ENCODE peak calls at places on chromosomes 7 and 10, in five cellular contexts. X is neural progenitor cell, Y is cardiac muscle cell, C is astrocyte of the spinal cord, T is breast epithelium. N is an unnamed sample.

GRCh38 chr7:129790136-129790535 is 162.6 kb downstream of the UBE2H start:
- DNase-seq in Y (no peak), X (no peak), C (no peak), T (no peak), N (no peak)

GRCh38 chr10:71314028-71314693 is 4.9 kb upstream of the SLC29A3 start:
- DNase-seq in X (peak; percentile 82), T (no peak), Y (peak; percentile 74), C (peak; percentile 19), N (peak; percentile 28)

GRCh38 chr7:140650367-140650766 is 9.8 kb upstream of the DENND2A start:
- DNase-seq in Y (no peak), T (no peak), X (no peak), C (no peak), N (no peak)

GRCh38 chr10:118568327-118568848 is 27.1 kb downstream of the PRLHR start:
- DNase-seq in T (no peak), C (peak; percentile 60), X (peak; percentile 76), Y (peak; percentile 75), N (peak; percentile 34)

GRCh38 chr7:105849122-105849855 is 27.1 kb downstream of the ATXN7L1 start:
- DNase-seq in Y (peak; percentile 12), C (no peak), T (no peak), X (no peak), N (no peak)

GRCh38 chr10:89369142-89370105 is 8.4 kb upstream of the IFIT1B start:
- DNase-seq in X (peak; percentile 29), C (peak; percentile 68), Y (peak; percentile 71), T (no peak), N (no peak)

GRCh38 chr7:139118234-139118802 is 8.8 kb upstream of the ZC3HAV1 start:
- DNase-seq in C (peak; percentile 41), Y (peak; percentile 41), T (no peak), X (no peak), N (no peak)

GRCh38 chr7:50207682-50208255 is 96.7 kb upstream of the IKZF1 start:
- DNase-seq in C (no peak), Y (no peak), X (no peak), T (no peak), N (no peak)

GRCh38 chr7:9937944-9938631 is 1035.6 kb upstream of the PHF14 start:
- DNase-seq in Y (peak; percentile 80), X (no peak), T (no peak), C (peak; percentile 79), N (no peak)

GRCh38 chr10:96834121-96834520 is 2.0 kb downstream of the LCOR start:
- DNase-seq in T (no peak), X (no peak), Y (no peak), C (peak; percentile 12), N (no peak)

GRCh38 chr7:19610194-19610943 is 98.5 kb downstream of the POLR1F start:
- DNase-seq in T (no peak), C (no peak), Y (peak; percentile 7), X (no peak), N (no peak)

GRCh38 chr10:43985941-43986340 is 337.3 kb upstream of the ZNF32 start:
- DNase-seq in T (no peak), C (no peak), Y (no peak), X (no peak), N (no peak)

GRCh38 chr7:11077816-11078215 is 104.1 kb downstream of the PHF14 start:
- DNase-seq in Y (no peak), T (no peak), C (no peak), X (no peak), N (no peak)

GRCh38 chr10:86757110-86757790 is 831 bp downstream of the BMPR1A start:
- DNase-seq in T (no peak), C (peak; percentile 67), X (peak; percentile 61), Y (peak; percentile 71), N (peak; percentile 34)

GRCh38 chr10:88028654-88029053 is 165.2 kb downstream of the PTEN start:
- DNase-seq in X (no peak), T (no peak), C (no peak), Y (no peak), N (no peak)

GRCh38 chr10:69974551-69975155 is 78.0 kb upstream of the MACROH2A2 start:
- DNase-seq in Y (no peak), T (no peak), C (peak; percentile 63), X (no peak), N (no peak)

GRCh38 chr7:3244241-3244814 is 56.7 kb upstream of the SDK1 start:
- DNase-seq in Y (peak; percentile 30), C (peak; percentile 87), X (no peak), T (no peak), N (no peak)

GRCh38 chr10:69348824-69349541 is 67.7 kb downstream of the TACR2 start:
- DNase-seq in T (no peak), Y (peak; percentile 90), C (peak; percentile 92), X (no peak), N (no peak)

GRCh38 chr10:74056081-74056818 is 58.3 kb downstream of the VCL start:
- DNase-seq in C (peak; percentile 70), X (no peak), Y (peak; percentile 79), T (no peak), N (no peak)

GRCh38 chr10:97743169-97743945 is 6.4 kb downstream of the ZFYVE27 start:
- DNase-seq in Y (no peak), C (no peak), T (no peak), X (no peak), N (no peak)

GRCh38 chr10:121800146-121800545 is 127.7 kb downstream of the ATE1 start:
- DNase-seq in C (no peak), T (no peak), X (no peak), Y (no peak), N (no peak)

GRCh38 chr7:27143950-27144798 is 693 bp upstream of the HOXA5 start:
- DNase-seq in T (no peak), X (no peak), C (peak; percentile 74), Y (no peak), N (no peak)
- TF ChIP-seq CTCF in T (no peak), X (no peak), C (no peak), Y (no peak), N (no peak)

DNA sequence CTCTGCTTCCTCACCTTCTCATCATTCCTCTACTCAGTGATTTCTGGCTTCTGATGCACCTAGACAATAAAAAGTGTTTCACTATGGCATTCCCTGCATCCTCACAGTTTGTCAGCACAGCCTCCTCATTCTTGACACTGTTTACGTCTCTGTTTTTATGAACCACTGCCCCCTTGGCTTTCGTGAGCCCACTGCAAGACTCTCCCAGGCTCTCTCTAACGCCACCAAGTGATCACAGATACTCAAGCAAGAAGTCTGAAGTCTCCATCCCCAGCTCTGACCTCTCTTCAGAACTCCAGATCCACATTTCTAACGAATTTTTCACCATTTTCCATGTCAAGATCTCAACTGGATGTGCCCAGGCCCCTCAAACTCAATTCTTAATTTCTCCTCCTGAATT is 8.9 kb downstream of the SLC16A9 start:
- DNase-seq in T (no peak), C (no peak), Y (no peak), X (peak; percentile 68), N (no peak)
- TF ChIP-seq CTCF in T (no peak), C (no peak), Y (no peak), X (peak; percentile 56), N (no peak)

DNA sequence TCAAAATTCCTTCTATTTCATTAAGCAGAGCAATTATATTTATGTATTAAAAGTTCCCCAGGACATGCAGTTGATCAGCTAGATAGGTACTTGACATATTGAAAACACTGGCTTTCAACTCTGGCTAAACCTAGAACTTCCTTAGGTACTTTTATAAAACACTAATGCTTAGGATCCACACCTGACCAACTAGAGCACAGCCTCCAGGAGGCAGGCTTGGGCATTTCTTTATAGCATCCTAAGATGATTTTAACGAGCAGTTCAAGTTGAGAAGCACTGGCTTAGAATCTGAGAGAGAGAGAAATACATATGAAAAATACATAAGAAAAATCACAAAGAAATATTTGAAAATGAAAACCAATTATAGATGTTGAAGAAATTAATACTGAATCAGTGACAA is 20.8 kb downstream of the SLC26A5 start:
- DNase-seq in C (no peak), Y (no peak), X (no peak), T (no peak), N (no peak)
- TF ChIP-seq CTCF in C (no peak), Y (no peak), X (no peak), T (no peak), N (no peak)

GRCh38 chr7:99383791-99384370 is 9.4 kb downstream of the ARPC1B start:
- DNase-seq in Y (no peak), X (no peak), T (no peak), C (no peak), N (no peak)

GRCh38 chr7:99387912-99388311 is 13.4 kb downstream of the ARPC1B start:
- DNase-seq in C (no peak), T (no peak), Y (no peak), X (no peak), N (no peak)

GRCh38 chr7:99384523-99384922 is 10.0 kb downstream of the ARPC1B start:
- DNase-seq in Y (no peak), T (no peak), X (no peak), C (no peak), N (no peak)

GRCh38 chr7:99385564-99385963 is 11.0 kb downstream of the ARPC1B start:
- DNase-seq in C (no peak), Y (no peak), X (no peak), T (no peak), N (no peak)

DNA sequence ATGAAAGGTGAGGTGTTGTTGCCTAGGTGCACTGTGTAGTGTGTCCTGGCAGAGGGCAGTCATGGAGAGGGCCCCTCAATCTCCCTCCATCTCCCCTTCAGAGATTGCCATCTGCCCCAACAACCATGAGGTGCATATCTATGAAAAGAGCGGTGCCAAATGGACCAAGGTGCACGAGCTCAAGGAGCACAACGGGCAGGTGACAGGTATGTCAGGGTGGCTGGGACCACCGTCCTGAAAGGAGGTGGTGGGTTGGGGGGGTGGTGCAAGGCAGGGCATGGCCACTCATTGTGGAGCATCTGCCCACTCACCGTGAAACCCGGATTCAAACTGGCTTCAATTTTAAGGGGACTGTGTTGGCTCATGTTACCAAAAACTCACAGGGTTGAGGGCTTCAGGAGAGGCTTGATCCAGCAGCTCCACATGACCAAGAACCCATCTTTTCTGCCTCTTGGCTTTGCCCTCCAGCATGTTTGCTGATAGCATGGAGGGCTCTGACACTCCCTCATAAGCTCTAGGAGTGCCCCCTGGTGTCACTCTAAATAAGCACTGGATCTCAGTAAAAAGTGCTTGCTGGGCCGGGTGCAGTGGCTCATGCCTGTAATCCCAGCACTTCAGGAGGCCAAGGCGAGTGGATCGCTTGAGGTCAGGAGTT is 12.2 kb downstream of the ARPC1B start:
- DNase-seq in T (no peak), X (no peak), Y (peak; percentile 59), C (no peak), N (no peak)
- TF ChIP-seq CTCF in T (no peak), X (peak; percentile 19), Y (peak; percentile 22), C (peak; percentile 27), N (no peak)

DNA sequence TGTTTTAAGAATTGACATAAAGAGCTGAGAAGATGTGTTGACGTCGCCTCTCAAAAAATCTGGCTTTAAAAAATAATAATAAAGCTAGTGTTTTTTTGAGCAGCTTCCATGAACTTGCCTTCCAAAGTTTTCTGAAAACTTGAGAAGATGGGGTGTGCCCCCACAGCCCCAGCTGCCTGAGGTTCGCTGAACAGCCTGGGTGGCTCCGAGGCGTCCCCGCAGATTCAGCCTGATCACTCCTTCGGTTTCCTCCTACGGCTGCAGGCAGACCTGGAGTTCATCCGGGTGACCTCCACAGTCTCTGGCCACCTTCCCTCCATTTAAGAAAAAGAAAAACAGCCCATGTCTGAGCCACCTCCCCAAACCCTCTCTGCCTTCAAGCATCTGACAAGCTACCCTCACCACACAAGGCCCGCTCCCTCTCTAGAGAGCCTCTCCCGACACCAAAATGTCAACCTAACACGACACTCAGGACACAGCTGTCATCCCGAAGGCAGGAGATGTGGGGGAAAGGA is 177.8 kb downstream of the PTPRN2 start:
- DNase-seq in Y (no peak), T (no peak), C (no peak), X (no peak), N (no peak)
- TF ChIP-seq CTCF in Y (no peak), T (no peak), C (no peak), X (no peak), N (no peak)

N was measured in progenitor cell of endocrine pancreas.